ENCODE peak calls at places on chromosomes 3 and 15, in nine cellular contexts. One of them, this sample, is unnamed.

GRCh38 chr15:22866066-22866465 is 27.6 kb downstream of the NIPA2 start:
- DNase-seq in neuronal stem cell: no peak
- DNase-seq in RPMI7951: peak; percentile 79
- DNase-seq in NCI-H2171: no peak
- DNase-seq in HTR-8/SVneo: no peak
- DNase-seq in substantia nigra: no peak
- DNase-seq in fibroblast of lung: no peak
- DNase-seq in HepG2: no peak
- DNase-seq in upper lobe of right lung: no peak
- DNase-seq in this sample: no peak

GRCh38 chr15:62712455-62712839 is 330.1 kb upstream of the TPM1 start:
- DNase-seq in neuronal stem cell: no peak
- DNase-seq in RPMI7951: no peak
- DNase-seq in NCI-H2171: no peak
- DNase-seq in HTR-8/SVneo: no peak
- DNase-seq in substantia nigra: no peak
- DNase-seq in fibroblast of lung: no peak
- DNase-seq in HepG2: no peak
- DNase-seq in upper lobe of right lung: no peak
- DNase-seq in this sample: no peak

GRCh38 chr3:14137004-14137403 is 12.2 kb downstream of the TMEM43 start:
- DNase-seq in neuronal stem cell: no peak
- DNase-seq in RPMI7951: peak; percentile 76
- DNase-seq in NCI-H2171: no peak
- DNase-seq in HTR-8/SVneo: no peak
- DNase-seq in substantia nigra: no peak
- DNase-seq in fibroblast of lung: peak; percentile 28
- DNase-seq in HepG2: no peak
- DNase-seq in upper lobe of right lung: no peak
- DNase-seq in this sample: no peak

GRCh38 chr3:30847589-30847988 is 46.9 kb downstream of the GADL1 start:
- DNase-seq in neuronal stem cell: no peak
- DNase-seq in RPMI7951: no peak
- DNase-seq in NCI-H2171: no peak
- DNase-seq in HTR-8/SVneo: no peak
- DNase-seq in substantia nigra: no peak
- DNase-seq in fibroblast of lung: peak; percentile 2
- DNase-seq in HepG2: no peak
- DNase-seq in upper lobe of right lung: no peak
- DNase-seq in this sample: no peak

GRCh38 chr15:79513916-79514315 is 81.8 kb downstream of the MINAR1 start:
- DNase-seq in neuronal stem cell: no peak
- DNase-seq in RPMI7951: no peak
- DNase-seq in NCI-H2171: no peak
- DNase-seq in HTR-8/SVneo: no peak
- DNase-seq in substantia nigra: no peak
- DNase-seq in fibroblast of lung: no peak
- DNase-seq in HepG2: no peak
- DNase-seq in upper lobe of right lung: no peak
- DNase-seq in this sample: no peak

GRCh38 chr15:44537728-44538240 is 837 bp downstream of the EIF3J start:
- DNase-seq in neuronal stem cell: no peak
- DNase-seq in RPMI7951: peak; percentile 58
- DNase-seq in NCI-H2171: no peak
- DNase-seq in HTR-8/SVneo: peak; percentile 19
- DNase-seq in substantia nigra: no peak
- DNase-seq in fibroblast of lung: peak; percentile 60
- DNase-seq in HepG2: peak; percentile 49
- DNase-seq in upper lobe of right lung: no peak
- DNase-seq in this sample: no peak

GRCh38 chr3:15653326-15653725 is 51.8 kb downstream of the BTD start:
- DNase-seq in neuronal stem cell: no peak
- DNase-seq in RPMI7951: no peak
- DNase-seq in NCI-H2171: no peak
- DNase-seq in HTR-8/SVneo: no peak
- DNase-seq in substantia nigra: no peak
- DNase-seq in fibroblast of lung: no peak
- DNase-seq in HepG2: no peak
- DNase-seq in upper lobe of right lung: no peak
- DNase-seq in this sample: no peak

GRCh38 chr3:119562307-119562961 is 3.0 kb upstream of the CD80 start:
- DNase-seq in neuronal stem cell: no peak
- DNase-seq in RPMI7951: no peak
- DNase-seq in NCI-H2171: no peak
- DNase-seq in HTR-8/SVneo: no peak
- DNase-seq in substantia nigra: no peak
- DNase-seq in fibroblast of lung: no peak
- DNase-seq in HepG2: no peak
- DNase-seq in upper lobe of right lung: no peak
- DNase-seq in this sample: no peak

GRCh38 chr3:169596126-169596525 is 67.4 kb downstream of the MECOM start:
- DNase-seq in neuronal stem cell: no peak
- DNase-seq in RPMI7951: no peak
- DNase-seq in NCI-H2171: no peak
- DNase-seq in HTR-8/SVneo: no peak
- DNase-seq in substantia nigra: no peak
- DNase-seq in fibroblast of lung: no peak
- DNase-seq in HepG2: no peak
- DNase-seq in upper lobe of right lung: no peak
- DNase-seq in this sample: no peak

GRCh38 chr3:150528359-150528797 is 17.9 kb downstream of the SERP1 start:
- DNase-seq in neuronal stem cell: no peak
- DNase-seq in RPMI7951: peak; percentile 33
- DNase-seq in NCI-H2171: no peak
- DNase-seq in HTR-8/SVneo: no peak
- DNase-seq in substantia nigra: no peak
- DNase-seq in fibroblast of lung: peak; percentile 67
- DNase-seq in HepG2: no peak
- DNase-seq in upper lobe of right lung: no peak
- DNase-seq in this sample: no peak

GRCh38 chr3:13086594-13086993 is 13.4 kb upstream of the IQSEC1 start:
- DNase-seq in neuronal stem cell: no peak
- DNase-seq in RPMI7951: no peak
- DNase-seq in NCI-H2171: no peak
- DNase-seq in HTR-8/SVneo: no peak
- DNase-seq in substantia nigra: no peak
- DNase-seq in fibroblast of lung: no peak
- DNase-seq in HepG2: no peak
- DNase-seq in upper lobe of right lung: no peak
- DNase-seq in this sample: no peak

GRCh38 chr15:42931702-42932486 is 11.3 kb upstream of the TTBK2 start:
- DNase-seq in neuronal stem cell: no peak
- DNase-seq in RPMI7951: no peak
- DNase-seq in NCI-H2171: no peak
- DNase-seq in HTR-8/SVneo: no peak
- DNase-seq in substantia nigra: no peak
- DNase-seq in fibroblast of lung: no peak
- DNase-seq in HepG2: no peak
- DNase-seq in upper lobe of right lung: no peak
- DNase-seq in this sample: no peak

GRCh38 chr3:157073810-157074209 is 86.1 kb downstream of the CCNL1 start:
- DNase-seq in neuronal stem cell: no peak
- DNase-seq in RPMI7951: peak; percentile 93
- DNase-seq in NCI-H2171: no peak
- DNase-seq in HTR-8/SVneo: peak; percentile 28
- DNase-seq in substantia nigra: no peak
- DNase-seq in fibroblast of lung: peak; percentile 53
- DNase-seq in HepG2: no peak
- DNase-seq in upper lobe of right lung: no peak
- DNase-seq in this sample: peak; percentile 21

GRCh38 chr3:137259709-137260108 is 301.9 kb downstream of the IL20RB start:
- DNase-seq in neuronal stem cell: no peak
- DNase-seq in RPMI7951: peak; percentile 11
- DNase-seq in NCI-H2171: no peak
- DNase-seq in HTR-8/SVneo: no peak
- DNase-seq in substantia nigra: no peak
- DNase-seq in fibroblast of lung: no peak
- DNase-seq in HepG2: no peak
- DNase-seq in upper lobe of right lung: no peak
- DNase-seq in this sample: no peak

GRCh38 chr15:71471347-71471746 is 339.0 kb upstream of the NR2E3 start:
- DNase-seq in neuronal stem cell: no peak
- DNase-seq in RPMI7951: peak; percentile 39
- DNase-seq in NCI-H2171: no peak
- DNase-seq in HTR-8/SVneo: peak; percentile 59
- DNase-seq in substantia nigra: no peak
- DNase-seq in fibroblast of lung: no peak
- DNase-seq in HepG2: no peak
- DNase-seq in upper lobe of right lung: no peak
- DNase-seq in this sample: no peak

GRCh38 chr15:43958894-43959330 is 132.1 kb downstream of the WDR76 start:
- DNase-seq in neuronal stem cell: no peak
- DNase-seq in RPMI7951: peak; percentile 83
- DNase-seq in NCI-H2171: no peak
- DNase-seq in HTR-8/SVneo: no peak
- DNase-seq in substantia nigra: no peak
- DNase-seq in fibroblast of lung: peak; percentile 66
- DNase-seq in HepG2: no peak
- DNase-seq in upper lobe of right lung: no peak
- DNase-seq in this sample: no peak

GRCh38 chr3:102124301-102125158 is 275.2 kb downstream of the NFKBIZ start:
- DNase-seq in neuronal stem cell: no peak
- DNase-seq in RPMI7951: no peak
- DNase-seq in NCI-H2171: no peak
- DNase-seq in HTR-8/SVneo: no peak
- DNase-seq in substantia nigra: no peak
- DNase-seq in fibroblast of lung: peak; percentile 75
- DNase-seq in HepG2: no peak
- DNase-seq in upper lobe of right lung: no peak
- DNase-seq in this sample: no peak

GRCh38 chr3:135106445-135106844 is 311.4 kb downstream of the EPHB1 start:
- DNase-seq in neuronal stem cell: peak; percentile 68
- DNase-seq in RPMI7951: peak; percentile 50
- DNase-seq in NCI-H2171: no peak
- DNase-seq in HTR-8/SVneo: peak; percentile 5
- DNase-seq in substantia nigra: no peak
- DNase-seq in fibroblast of lung: no peak
- DNase-seq in HepG2: peak; percentile 30
- DNase-seq in upper lobe of right lung: no peak
- DNase-seq in this sample: no peak

GRCh38 chr15:73386886-73387506 is 18.2 kb upstream of the HCN4 start:
- DNase-seq in neuronal stem cell: no peak
- DNase-seq in RPMI7951: no peak
- DNase-seq in NCI-H2171: no peak
- DNase-seq in HTR-8/SVneo: no peak
- DNase-seq in substantia nigra: no peak
- DNase-seq in fibroblast of lung: no peak
- DNase-seq in HepG2: no peak
- DNase-seq in upper lobe of right lung: peak; percentile 16
- DNase-seq in this sample: no peak

GRCh38 chr3:196600359-196600758 is 31.9 kb downstream of the FBXO45 start:
- DNase-seq in neuronal stem cell: no peak
- DNase-seq in RPMI7951: no peak
- DNase-seq in NCI-H2171: no peak
- DNase-seq in HTR-8/SVneo: no peak
- DNase-seq in substantia nigra: no peak
- DNase-seq in fibroblast of lung: no peak
- DNase-seq in HepG2: no peak
- DNase-seq in upper lobe of right lung: no peak
- DNase-seq in this sample: no peak

GRCh38 chr3:57974796-57975388 is 33.3 kb upstream of the FLNB start:
- DNase-seq in neuronal stem cell: no peak
- DNase-seq in RPMI7951: peak; percentile 99
- DNase-seq in NCI-H2171: no peak
- DNase-seq in HTR-8/SVneo: peak; percentile 92
- DNase-seq in substantia nigra: no peak
- DNase-seq in fibroblast of lung: peak; percentile 91
- DNase-seq in HepG2: peak; percentile 96
- DNase-seq in upper lobe of right lung: no peak
- DNase-seq in this sample: peak; percentile 15

GRCh38 chr3:85801955-85802354 is 843.2 kb downstream of the CADM2 start:
- DNase-seq in neuronal stem cell: peak; percentile 9
- DNase-seq in RPMI7951: no peak
- DNase-seq in NCI-H2171: no peak
- DNase-seq in HTR-8/SVneo: peak; percentile 1
- DNase-seq in substantia nigra: no peak
- DNase-seq in fibroblast of lung: peak; percentile 35
- DNase-seq in HepG2: peak; percentile 20
- DNase-seq in upper lobe of right lung: no peak
- DNase-seq in this sample: no peak

GRCh38 chr3:88248658-88249057 is 98.9 kb downstream of the C3orf38 start:
- DNase-seq in neuronal stem cell: no peak
- DNase-seq in RPMI7951: no peak
- DNase-seq in NCI-H2171: no peak
- DNase-seq in HTR-8/SVneo: no peak
- DNase-seq in substantia nigra: no peak
- DNase-seq in fibroblast of lung: no peak
- DNase-seq in HepG2: no peak
- DNase-seq in upper lobe of right lung: no peak
- DNase-seq in this sample: no peak

GRCh38 chr15:70806992-70807712 is 43.8 kb upstream of the UACA start:
- DNase-seq in neuronal stem cell: no peak
- DNase-seq in RPMI7951: no peak
- DNase-seq in NCI-H2171: no peak
- DNase-seq in HTR-8/SVneo: no peak
- DNase-seq in substantia nigra: no peak
- DNase-seq in fibroblast of lung: peak; percentile 45
- DNase-seq in HepG2: no peak
- DNase-seq in upper lobe of right lung: peak; percentile 72
- DNase-seq in this sample: no peak

GRCh38 chr3:168885028-168885427 is 778.5 kb downstream of the MECOM start:
- DNase-seq in neuronal stem cell: no peak
- DNase-seq in RPMI7951: no peak
- DNase-seq in NCI-H2171: no peak
- DNase-seq in HTR-8/SVneo: no peak
- DNase-seq in substantia nigra: no peak
- DNase-seq in fibroblast of lung: peak; percentile 11
- DNase-seq in HepG2: no peak
- DNase-seq in upper lobe of right lung: no peak
- DNase-seq in this sample: no peak

GRCh38 chr3:79618883-79619282 is 148.9 kb downstream of the ROBO1 start:
- DNase-seq in neuronal stem cell: no peak
- DNase-seq in RPMI7951: no peak
- DNase-seq in NCI-H2171: no peak
- DNase-seq in HTR-8/SVneo: no peak
- DNase-seq in substantia nigra: no peak
- DNase-seq in fibroblast of lung: no peak
- DNase-seq in HepG2: no peak
- DNase-seq in upper lobe of right lung: no peak
- DNase-seq in this sample: no peak

GRCh38 chr3:32484437-32484836 is 18.2 kb downstream of the CMTM6 start:
- DNase-seq in neuronal stem cell: no peak
- DNase-seq in RPMI7951: no peak
- DNase-seq in NCI-H2171: no peak
- DNase-seq in HTR-8/SVneo: no peak
- DNase-seq in substantia nigra: no peak
- DNase-seq in fibroblast of lung: no peak
- DNase-seq in HepG2: no peak
- DNase-seq in upper lobe of right lung: no peak
- DNase-seq in this sample: no peak

This sample was measured in GOT3.